ENCODE peak calls at places on chromosomes 2 and 18, in nine cellular contexts. A, Q, L, N, E, O, S, G and H are unnamed samples.

GRCh38 chr2:215931256-215931903 is 82.0 kb downstream of the MREG start:
- DNase-seq in A (peak), Q (peak), L (peak), N (peak), E (peak), O (peak), S (peak), G (no peak), H (peak)

GRCh38 chr2:206275274-206276160 is 1.1 kb downstream of the ZDBF2 start:
- DNase-seq in A (peak), Q (peak), L (peak), N (peak), E (no peak), O (no peak), S (peak), G (peak), H (peak)

GRCh38 chr2:44884231-44884630 is 57.3 kb upstream of the SIX3 start:
- DNase-seq in A (no peak), Q (no peak), L (no peak), N (no peak), E (no peak), O (no peak), S (no peak), G (no peak), H (no peak)

GRCh38 chr2:113203217-113203530 is 29.4 kb downstream of the PSD4 start:
- DNase-seq in A (peak), Q (no peak), L (peak), N (peak), E (no peak), O (no peak), S (peak), G (no peak), H (peak)

GRCh38 chr2:192814376-192814775 is 619.6 kb upstream of the TMEFF2 start:
- DNase-seq in A (no peak), Q (no peak), L (peak), N (no peak), E (no peak), O (no peak), S (no peak), G (no peak), H (no peak)

GRCh38 chr2:70779911-70780580 is 10.4 kb downstream of the FIGLA start:
- DNase-seq in A (no peak), Q (no peak), L (peak), N (no peak), E (no peak), O (no peak), S (peak), G (no peak), H (peak)

GRCh38 chr18:22197668-22198067 is 28.3 kb downstream of the GATA6 start:
- DNase-seq in A (no peak), Q (no peak), L (no peak), N (no peak), E (no peak), O (no peak), S (no peak), G (no peak), H (no peak)

GRCh38 chr2:37573406-37573805 is 98.0 kb downstream of the CDC42EP3 start:
- DNase-seq in A (peak), Q (peak), L (peak), N (no peak), E (no peak), O (no peak), S (peak), G (no peak), H (no peak)

GRCh38 chr18:57930476-57930875 is 113.5 kb upstream of the NEDD4L start:
- DNase-seq in A (no peak), Q (no peak), L (peak), N (no peak), E (no peak), O (no peak), S (no peak), G (no peak), H (no peak)

GRCh38 chr2:6656633-6657032 is 209.1 kb downstream of the CMPK2 start:
- DNase-seq in A (no peak), Q (no peak), L (no peak), N (no peak), E (no peak), O (no peak), S (no peak), G (no peak), H (no peak)

GRCh38 chr2:224882291-224883171 is 159.7 kb downstream of the DOCK10 start:
- DNase-seq in A (peak), Q (peak), L (peak), N (peak), E (no peak), O (no peak), S (peak), G (peak), H (peak)

GRCh38 chr2:233350708-233351107 is 3.6 kb upstream of the DGKD start:
- DNase-seq in A (peak), Q (peak), L (peak), N (peak), E (no peak), O (no peak), S (peak), G (peak), H (peak)

GRCh38 chr2:235301202-235302076 is 192.4 kb upstream of the AGAP1 start:
- DNase-seq in A (no peak), Q (no peak), L (no peak), N (no peak), E (no peak), O (no peak), S (no peak), G (no peak), H (no peak)

GRCh38 chr2:60741588-60741987 is 14.5 kb upstream of the PAPOLG start:
- DNase-seq in A (no peak), Q (no peak), L (no peak), N (no peak), E (no peak), O (peak), S (peak), G (no peak), H (no peak)

GRCh38 chr2:128279786-128280701 is 38.6 kb downstream of the HS6ST1 start:
- DNase-seq in A (no peak), Q (no peak), L (no peak), N (no peak), E (no peak), O (peak), S (no peak), G (no peak), H (no peak)

GRCh38 chr2:191857406-191857805 is 10.5 kb upstream of the CAVIN2 start:
- DNase-seq in A (peak), Q (peak), L (peak), N (no peak), E (no peak), O (no peak), S (peak), G (no peak), H (peak)

GRCh38 chr2:209772316-209772715 is 684 bp downstream of the UNC80 start:
- DNase-seq in A (no peak), Q (no peak), L (no peak), N (no peak), E (no peak), O (no peak), S (no peak), G (no peak), H (no peak)

GRCh38 chr2:34954758-34955157 is 1355.7 kb upstream of the FAM98A start:
- DNase-seq in A (no peak), Q (no peak), L (no peak), N (no peak), E (no peak), O (no peak), S (no peak), G (no peak), H (no peak)

GRCh38 chr2:217622664-217623063 is 380.1 kb downstream of the TNS1 start:
- DNase-seq in A (peak), Q (no peak), L (no peak), N (no peak), E (no peak), O (no peak), S (no peak), G (no peak), H (no peak)

GRCh38 chr2:44398243-44398897 is 36.6 kb downstream of the CAMKMT start:
- DNase-seq in A (no peak), Q (peak), L (no peak), N (no peak), E (no peak), O (no peak), S (no peak), G (no peak), H (peak)

GRCh38 chr2:51624995-51625394 is 593.1 kb upstream of the NRXN1 start:
- DNase-seq in A (peak), Q (peak), L (peak), N (peak), E (no peak), O (no peak), S (peak), G (no peak), H (peak)

GRCh38 chr2:98471402-98472131 is 26.9 kb downstream of the INPP4A start:
- DNase-seq in A (no peak), Q (no peak), L (no peak), N (no peak), E (peak), O (no peak), S (no peak), G (no peak), H (no peak)

GRCh38 chr2:41934323-41935003 is 113.4 kb upstream of the PKDCC start:
- DNase-seq in A (peak), Q (peak), L (no peak), N (peak), E (no peak), O (no peak), S (no peak), G (no peak), H (no peak)

GRCh38 chr2:197889041-197889440 is 84.6 kb downstream of the PLCL1 start:
- DNase-seq in A (peak), Q (peak), L (peak), N (peak), E (no peak), O (peak), S (peak), G (peak), H (peak)

GRCh38 chr2:190996338-190996946 is 17.5 kb downstream of the STAT1 start:
- DNase-seq in A (peak), Q (peak), L (peak), N (peak), E (no peak), O (peak), S (peak), G (no peak), H (peak)

GRCh38 chr2:37417321-37417720 is 72.9 kb downstream of the QPCT start:
- DNase-seq in A (peak), Q (peak), L (no peak), N (peak), E (no peak), O (no peak), S (peak), G (peak), H (peak)

GRCh38 chr2:74188018-74188601 is 9.4 kb upstream of the MOB1A start:
- DNase-seq in A (peak), Q (peak), L (peak), N (no peak), E (no peak), O (peak), S (peak), G (no peak), H (peak)

GRCh38 chr18:13216732-13217465 is 1.7 kb upstream of the LDLRAD4 start:
- DNase-seq in A (no peak), Q (peak), L (no peak), N (no peak), E (peak), O (peak), S (peak), G (no peak), H (peak)
- TF ChIP-seq CTCF in A (no peak), Q (no peak), L (no peak), N (no peak), E (no peak), O (peak), S (no peak), G (no peak), H (no peak)

GRCh38 chr2:219060821-219061791 is at the start of gene IHH:
- DNase-seq in A (no peak), Q (no peak), L (peak), N (no peak), E (peak), O (peak), S (no peak), G (no peak), H (peak)
- H3K4me3 ChIP-seq in A (no peak), Q (peak), L (no peak), N (no peak), E (peak), O (peak), S (peak), G (no peak), H (no peak)

DNA sequence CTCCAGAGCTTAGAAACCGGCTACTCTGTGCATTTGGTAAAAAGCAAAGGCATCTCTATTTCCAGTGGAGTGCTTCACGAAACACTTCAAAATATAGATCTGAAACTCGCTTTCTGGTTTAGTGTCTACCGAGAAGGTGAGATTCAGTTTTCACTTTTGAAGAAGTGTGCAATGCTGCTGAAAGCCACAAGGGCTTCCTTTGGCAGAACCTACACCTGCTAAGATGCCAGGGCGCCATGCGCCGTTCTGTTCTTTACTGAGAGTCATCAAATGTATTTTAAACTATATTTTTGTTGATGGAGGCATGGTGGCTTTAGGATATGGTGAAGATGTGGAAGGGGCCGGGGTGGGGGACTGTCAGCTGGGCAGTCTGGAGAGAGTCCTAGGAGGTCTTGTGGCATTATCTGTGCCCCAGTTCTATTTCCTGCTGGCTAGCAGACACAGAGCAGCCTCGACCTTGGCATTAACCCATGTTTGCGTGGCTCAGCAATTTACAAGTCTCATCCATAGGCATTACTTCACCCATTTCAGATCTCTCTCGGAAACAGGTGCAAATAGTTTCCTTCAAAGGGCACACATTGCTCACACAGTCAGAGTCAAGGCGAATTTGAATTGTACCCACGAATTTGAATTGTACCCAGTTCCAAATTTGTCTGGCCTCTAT is 46.7 kb upstream of the KCNF1 start:
- DNase-seq in A (no peak), Q (no peak), L (no peak), N (no peak), E (no peak), O (no peak), S (no peak), G (no peak), H (no peak)
- TF ChIP-seq CTCF in A (no peak), Q (no peak), L (peak), N (peak), E (no peak), O (peak), S (no peak), G (peak), H (no peak)

DNA sequence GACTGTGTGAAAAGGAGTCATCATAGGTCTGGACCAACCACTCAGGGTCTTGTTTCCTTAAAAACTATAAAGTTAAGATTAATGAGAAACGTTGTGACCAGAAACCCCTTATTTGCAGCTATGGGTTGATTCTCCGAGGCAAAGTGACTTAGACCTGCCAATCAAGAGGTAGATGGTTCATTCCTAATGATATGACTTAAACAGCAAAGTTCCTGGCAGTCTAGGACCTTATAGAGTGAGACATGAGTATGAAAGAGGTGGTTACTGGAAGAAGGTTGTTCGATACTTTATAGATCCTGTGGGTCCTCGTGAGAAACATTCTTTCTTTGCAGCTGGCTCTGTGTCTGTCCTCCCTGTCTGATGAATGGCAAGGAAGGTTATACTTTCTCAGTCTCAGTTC is 8.0 kb downstream of the SFXN5 start:
- DNase-seq in A (no peak), Q (no peak), L (no peak), N (no peak), E (no peak), O (no peak), S (no peak), G (no peak), H (no peak)
- H3K4me3 ChIP-seq in A (no peak), Q (no peak), L (no peak), N (no peak), E (no peak), O (peak), S (no peak), G (no peak), H (no peak)

GRCh38 chr2:53782681-53783080 is 4.1 kb downstream of the ASB3 start:
- DNase-seq in A (no peak), Q (no peak), L (no peak), N (no peak), E (no peak), O (no peak), S (no peak), G (no peak), H (no peak)
- TF ChIP-seq CTCF in A (no peak), Q (no peak), L (no peak), N (no peak), E (no peak), O (no peak), S (no peak), G (no peak), H (no peak)

GRCh38 chr2:120220756-120221155 is 2.4 kb downstream of the TMEM185B start:
- DNase-seq in A (no peak), Q (no peak), L (no peak), N (no peak), E (no peak), O (peak), S (no peak), G (no peak), H (no peak)
- H3K4me3 ChIP-seq in A (no peak), Q (no peak), L (no peak), N (no peak), E (no peak), O (no peak), S (no peak), G (no peak), H (no peak)